ENCODE peak calls at places on chromosomes 12 and 14, in seven cellular contexts. T, A, K, O, L, P and J are unnamed samples. For H3K4me1, the result is how much of the 10 kb centered on the place peaks cover.

GRCh38 chr12:69056743-69057515 is 124.0 kb upstream of the CPM start:
- DNase-seq in T (no peak), A (no peak), K (no peak), O (no peak), L (no peak), P (no peak), J (no peak)

GRCh38 chr12:59737725-59738463 is 142.1 kb downstream of the SLC16A7 start:
- DNase-seq in T (no peak), A (peak), K (no peak), O (no peak), L (no peak), P (no peak), J (no peak)

GRCh38 chr12:3228587-3228986 is 151.4 kb downstream of the TSPAN9 start:
- DNase-seq in T (no peak), A (no peak), K (no peak), O (no peak), L (no peak), P (no peak), J (no peak)

GRCh38 chr12:91172051-91172450 is 10.6 kb downstream of the DCN start:
- DNase-seq in T (no peak), A (no peak), K (no peak), O (no peak), L (no peak), P (no peak), J (no peak)

GRCh38 chr12:101604132-101604531 is 9.4 kb downstream of the MYBPC1 start:
- DNase-seq in T (no peak), A (peak), K (no peak), O (no peak), L (no peak), P (no peak), J (no peak)

GRCh38 chr14:99568567-99569560 is 35.1 kb downstream of the CCDC85C start:
- DNase-seq in T (no peak), A (no peak), K (no peak), O (no peak), L (no peak), P (no peak), J (peak)

GRCh38 chr14:38174721-38175120 is 33.0 kb upstream of the SSTR1 start:
- DNase-seq in T (no peak), A (no peak), K (no peak), O (no peak), L (no peak), P (no peak), J (no peak)

GRCh38 chr12:19802915-19803314 is 363.6 kb downstream of the AEBP2 start:
- DNase-seq in T (no peak), A (no peak), K (no peak), O (no peak), L (no peak), P (no peak), J (no peak)

GRCh38 chr12:11891350-11892064 is 179.2 kb upstream of the BCL2L14 start:
- DNase-seq in T (peak), A (no peak), K (no peak), O (no peak), L (peak), P (no peak), J (no peak)

GRCh38 chr12:65996146-65996545 is 134.4 kb downstream of the LLPH start:
- DNase-seq in T (no peak), A (peak), K (no peak), O (no peak), L (no peak), P (no peak), J (no peak)

GRCh38 chr12:96132819-96133218 is 61.4 kb upstream of the ELK3 start:
- DNase-seq in T (no peak), A (no peak), K (no peak), O (no peak), L (no peak), P (no peak), J (no peak)

GRCh38 chr12:131192951-131193350 is 239.2 kb downstream of the ADGRD1 start:
- DNase-seq in T (no peak), A (no peak), K (no peak), O (no peak), L (no peak), P (peak), J (no peak)

GRCh38 chr12:51270067-51270846 is at the start of gene SMAGP:
- DNase-seq in T (peak), A (peak), K (no peak), O (no peak), L (peak), P (peak), J (peak)

GRCh38 chr12:2083561-2083960 is 30.8 kb downstream of the CACNA1C start:
- DNase-seq in T (no peak), A (no peak), K (no peak), O (no peak), L (no peak), P (no peak), J (no peak)
- H3K4me1 ChIP-seq in T (under half), A (under half), K (under half), O (under half), L (under half), P (half or more), J (under half)

DNA sequence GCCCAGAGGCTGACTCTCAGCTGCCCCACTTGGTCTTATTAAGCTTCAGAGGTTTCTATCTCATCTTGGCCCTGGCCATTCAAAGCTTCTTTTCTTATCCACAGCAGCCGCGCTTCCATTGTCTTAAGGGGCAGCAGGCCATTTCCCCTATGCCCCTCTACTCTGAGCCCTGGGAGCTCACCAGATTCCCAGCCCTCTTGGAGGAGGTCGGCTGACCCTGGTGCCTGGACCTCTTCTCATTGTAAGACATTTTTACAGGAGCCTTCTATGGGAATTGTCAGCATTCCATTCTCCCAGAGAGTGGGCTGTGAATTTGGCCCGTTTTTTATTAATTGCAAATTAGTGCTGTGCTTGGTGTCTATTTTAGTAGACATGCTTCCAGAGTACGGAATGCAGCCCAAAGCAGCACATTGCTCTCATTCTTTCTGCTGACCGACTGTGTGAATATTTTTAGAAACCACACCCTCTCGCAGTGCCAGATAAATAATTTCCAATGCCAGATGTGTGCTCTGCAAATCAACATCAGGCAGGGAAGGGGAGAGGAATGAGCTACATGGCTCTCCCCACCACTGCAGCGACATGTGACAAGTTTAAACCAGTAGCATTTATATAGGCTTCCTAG is 58.5 kb downstream of the NUAK1 start:
- DNase-seq in T (no peak), A (no peak), K (no peak), O (no peak), L (no peak), P (peak), J (no peak)
- H3K4me3 ChIP-seq in T (no peak), A (no peak), K (no peak), O (no peak), L (no peak), P (no peak), J (no peak)

GRCh38 chr12:109113661-109114321 is 2.6 kb upstream of the ACACB start:
- DNase-seq in T (no peak), A (no peak), K (no peak), O (no peak), L (no peak), P (no peak), J (peak)

GRCh38 chr12:109114644-109115043 is 1.7 kb upstream of the ACACB start:
- DNase-seq in T (no peak), A (no peak), K (no peak), O (no peak), L (no peak), P (no peak), J (no peak)

GRCh38 chr12:109116611-109116949 is 193 bp downstream of the ACACB start:
- DNase-seq in T (no peak), A (no peak), K (no peak), O (no peak), L (no peak), P (no peak), J (no peak)

GRCh38 chr12:109115404-109115757 is 1.0 kb upstream of the ACACB start:
- DNase-seq in T (no peak), A (no peak), K (no peak), O (no peak), L (no peak), P (no peak), J (no peak)

DNA sequence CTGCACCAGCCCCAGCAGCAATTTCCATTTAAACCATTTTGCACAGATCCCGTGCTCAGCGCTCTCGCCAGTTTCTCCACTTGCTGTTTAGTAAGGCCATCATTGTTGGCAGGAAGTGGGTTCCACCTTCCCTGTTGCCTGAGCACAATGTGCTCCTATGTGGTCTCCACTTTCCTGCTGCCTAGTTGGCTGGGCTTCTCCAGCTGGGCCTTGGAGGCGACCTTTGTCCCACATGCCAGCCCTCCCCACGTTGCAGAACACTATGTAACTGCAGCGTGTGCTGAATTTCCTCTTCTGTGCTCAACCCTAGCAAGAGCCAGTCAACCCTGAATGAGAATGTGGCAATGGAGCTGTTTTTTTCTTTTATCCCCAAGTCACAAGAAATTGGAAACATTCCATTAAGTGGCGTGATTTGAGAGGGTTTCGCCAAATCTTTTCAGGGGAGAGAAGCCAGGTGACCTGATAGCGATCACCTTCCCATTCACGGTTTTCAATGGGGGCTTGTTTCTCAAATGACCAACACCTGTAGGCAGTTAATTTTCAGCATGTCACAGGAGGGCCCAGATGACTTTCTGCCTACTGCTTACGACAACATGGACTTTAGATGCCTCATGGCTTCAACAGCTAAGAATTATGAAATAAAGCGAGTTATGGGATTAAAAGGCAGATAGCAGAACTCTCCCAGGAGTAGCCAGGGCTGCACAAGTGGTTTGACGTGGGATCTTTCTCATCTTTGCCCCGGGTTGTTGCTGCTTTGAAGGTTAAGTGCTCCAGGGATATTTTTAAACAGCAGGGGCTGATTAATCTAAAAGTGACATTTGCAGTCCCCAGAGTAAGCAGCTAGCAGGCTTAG is at the start of gene ACACB:
- DNase-seq in T (no peak), A (no peak), K (no peak), O (no peak), L (peak), P (peak), J (peak)
- H3K4me1 ChIP-seq in T (under half), A (under half), K (under half), O (under half), L (under half), P (under half), J (half or more)

DNA sequence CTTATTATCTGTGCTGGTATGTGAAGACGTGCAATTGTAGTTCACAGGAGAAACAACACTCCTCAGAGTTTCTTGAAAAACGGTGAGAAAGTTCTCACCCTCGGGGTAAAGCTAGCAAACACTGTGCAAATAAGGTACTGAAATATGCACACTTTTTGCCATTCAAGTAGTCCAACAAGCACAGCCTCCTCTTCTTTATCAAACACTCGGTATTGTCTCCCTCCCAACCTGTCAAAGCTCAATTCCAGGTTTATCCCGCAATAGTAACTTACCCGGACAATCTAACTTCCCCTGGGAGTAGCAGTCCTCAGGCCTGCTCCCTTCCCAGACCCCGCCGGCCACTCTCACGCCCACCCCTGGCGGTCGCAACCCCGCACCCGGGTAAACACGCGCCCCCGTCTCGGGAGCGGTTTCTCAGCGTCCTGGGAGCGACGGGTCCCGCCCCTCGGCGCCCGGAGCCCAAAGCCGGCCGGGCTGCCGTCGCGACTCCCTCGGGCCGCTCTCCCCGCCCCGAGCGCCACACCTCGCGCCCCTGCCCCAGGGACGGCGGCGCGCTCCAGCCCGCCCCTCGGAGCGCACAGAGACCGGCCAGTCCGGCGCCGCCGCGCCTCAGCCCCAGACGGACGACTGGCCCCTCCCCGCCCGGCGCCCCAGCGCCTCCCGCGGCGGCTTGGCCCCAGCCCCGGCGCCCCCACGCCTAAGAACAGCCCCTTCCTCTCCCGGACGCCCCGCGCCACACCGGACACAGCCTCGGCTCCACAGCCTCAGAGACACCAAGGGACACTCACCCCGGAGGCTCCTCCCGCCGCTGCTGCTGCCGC is 594 bp downstream of the BTBD7 start:
- DNase-seq in T (peak), A (peak), K (no peak), O (no peak), L (peak), P (peak), J (peak)
- H3K4me3 ChIP-seq in T (peak), A (peak), K (peak), O (peak), L (peak), P (peak), J (peak)

GRCh38 chr14:61404637-61405036 is 83.3 kb downstream of the PRKCH start:
- DNase-seq in T (no peak), A (no peak), K (no peak), O (no peak), L (no peak), P (no peak), J (no peak)

GRCh38 chr14:61408498-61408897 is 87.1 kb downstream of the PRKCH start:
- DNase-seq in T (no peak), A (no peak), K (no peak), O (no peak), L (no peak), P (no peak), J (no peak)

GRCh38 chr14:61403411-61403810 is 82.0 kb downstream of the PRKCH start:
- DNase-seq in T (no peak), A (no peak), K (no peak), O (no peak), L (no peak), P (no peak), J (no peak)

GRCh38 chr14:61406670-61407069 is 85.3 kb downstream of the PRKCH start:
- DNase-seq in T (no peak), A (no peak), K (no peak), O (no peak), L (no peak), P (no peak), J (no peak)

GRCh38 chr14:61406198-61406597 is 84.8 kb downstream of the PRKCH start:
- DNase-seq in T (no peak), A (no peak), K (no peak), O (no peak), L (no peak), P (no peak), J (no peak)
- H3K4me1 ChIP-seq in T (under half), A (under half), K (under half), O (under half), L (half or more), P (under half), J (under half)